ENCODE peak calls at places on chromosomes 6 and 20, in seven cellular contexts. B is mammary epithelial cell, Z is ascending aorta, S is T-helper 17 cell, Q is DND-41, U is A549, J is HAP-1. M is an unnamed sample. For H3K9me3, the result is how much of the 10 kb centered on the place peaks cover.

GRCh38 chr6:75524322-75524972 is 30.8 kb upstream of the FILIP1 start:
- DNase-seq in B (no peak), Z (no peak), S (no peak), Q (no peak), U (peak), J (peak), M (no peak)

GRCh38 chr6:45663181-45664180 is 285.7 kb upstream of the SUPT3H start:
- DNase-seq in B (no peak), Z (no peak), S (peak), Q (no peak), U (no peak), J (no peak), M (no peak)

GRCh38 chr6:168699631-168700315 is 258.8 kb downstream of the SMOC2 start:
- DNase-seq in B (no peak), Z (no peak), S (no peak), Q (no peak), U (no peak), J (no peak), M (peak)

GRCh38 chr6:136657629-136658028 is 107.4 kb upstream of the MAP7 start:
- DNase-seq in B (no peak), Z (no peak), S (no peak), Q (no peak), U (no peak), J (no peak), M (no peak)

GRCh38 chr6:132713355-132714134 is at the start of gene VNN1:
- DNase-seq in B (no peak), Z (peak), S (no peak), Q (no peak), U (no peak), J (no peak), M (no peak)

GRCh38 chr6:44072959-44073611 is 54.2 kb downstream of the MRPL14 start:
- DNase-seq in B (peak), Z (no peak), S (peak), Q (peak), U (peak), J (peak), M (peak)

GRCh38 chr6:160999508-160999907 is 7.9 kb downstream of the MAP3K4 start:
- DNase-seq in B (no peak), Z (no peak), S (no peak), Q (no peak), U (no peak), J (no peak), M (no peak)

GRCh38 chr6:150813319-150813992 is 52.0 kb upstream of the MTHFD1L start:
- DNase-seq in B (peak), Z (no peak), S (no peak), Q (no peak), U (no peak), J (no peak), M (no peak)

DNA sequence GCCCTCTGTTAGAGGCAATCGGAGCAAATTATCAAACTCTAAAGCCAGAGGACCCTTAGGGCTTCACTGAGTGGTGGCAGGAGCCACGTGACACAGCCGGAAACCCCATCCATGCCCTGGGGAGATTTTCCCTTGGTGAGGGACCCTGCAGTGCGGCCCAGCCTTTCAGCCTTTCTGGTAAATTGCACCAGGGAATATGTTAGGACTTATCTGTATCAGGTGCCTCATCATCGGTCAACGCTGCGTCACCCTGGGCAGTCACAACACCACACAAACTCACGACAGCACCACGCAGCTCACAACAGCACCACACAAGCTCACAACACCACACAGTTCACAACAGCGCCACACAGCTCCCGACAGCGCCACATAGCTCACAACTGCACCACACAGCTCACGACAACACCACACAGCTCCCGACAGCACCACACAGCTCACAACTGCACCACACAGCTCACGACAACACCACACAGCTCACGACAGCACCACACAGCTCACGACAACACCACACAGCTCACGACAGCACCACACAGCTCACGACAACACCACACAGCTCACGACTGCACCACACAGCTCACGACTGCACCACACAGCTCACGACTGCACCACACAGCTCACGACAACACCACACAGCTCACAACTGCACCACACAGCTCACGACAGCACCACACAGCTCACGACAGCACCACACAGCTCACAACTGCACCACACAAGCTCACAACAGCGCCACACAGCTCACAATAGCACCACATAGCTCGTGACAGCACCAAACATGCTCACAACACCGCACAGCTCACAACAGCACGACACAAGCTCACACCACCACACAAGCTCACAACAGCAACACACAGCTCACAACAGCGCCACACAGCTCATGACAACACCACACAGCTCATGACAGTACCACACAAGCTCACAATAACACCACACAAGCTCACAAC is 199.0 kb downstream of the DLL1 start:
- DNase-seq in B (no peak), Z (no peak), S (no peak), Q (no peak), U (no peak), J (no peak), M (no peak)
- H3K9me3 ChIP-seq in B (under half), Z (under half), S (under half), Q (under half), U (under half), J (under half), M (under half)

GRCh38 chr6:95648636-95649035 is 71.3 kb downstream of the MANEA start:
- DNase-seq in B (no peak), Z (no peak), S (no peak), Q (no peak), U (no peak), J (no peak), M (no peak)

GRCh38 chr6:95654176-95654575 is 76.8 kb downstream of the MANEA start:
- DNase-seq in B (no peak), Z (no peak), S (no peak), Q (no peak), U (no peak), J (no peak), M (no peak)

GRCh38 chr6:95649451-95649850 is 72.1 kb downstream of the MANEA start:
- DNase-seq in B (no peak), Z (no peak), S (no peak), Q (no peak), U (no peak), J (no peak), M (no peak)
- H3K9me3 ChIP-seq in B (under half), Z (under half), S (under half), Q (under half), U (under half), J (under half), M (under half)

GRCh38 chr6:18363746-18364145 is 23.4 kb upstream of the RNF144B start:
- DNase-seq in B (no peak), Z (no peak), S (no peak), Q (no peak), U (no peak), J (no peak), M (no peak)

GRCh38 chr6:18371010-18371409 is 16.1 kb upstream of the RNF144B start:
- DNase-seq in B (no peak), Z (no peak), S (no peak), Q (no peak), U (no peak), J (no peak), M (no peak)

GRCh38 chr6:18368277-18369105 is 18.7 kb upstream of the RNF144B start:
- DNase-seq in B (no peak), Z (no peak), S (no peak), Q (no peak), U (no peak), J (no peak), M (no peak)

GRCh38 chr6:18371576-18371975 is 15.6 kb upstream of the RNF144B start:
- DNase-seq in B (no peak), Z (no peak), S (no peak), Q (no peak), U (no peak), J (no peak), M (no peak)

DNA sequence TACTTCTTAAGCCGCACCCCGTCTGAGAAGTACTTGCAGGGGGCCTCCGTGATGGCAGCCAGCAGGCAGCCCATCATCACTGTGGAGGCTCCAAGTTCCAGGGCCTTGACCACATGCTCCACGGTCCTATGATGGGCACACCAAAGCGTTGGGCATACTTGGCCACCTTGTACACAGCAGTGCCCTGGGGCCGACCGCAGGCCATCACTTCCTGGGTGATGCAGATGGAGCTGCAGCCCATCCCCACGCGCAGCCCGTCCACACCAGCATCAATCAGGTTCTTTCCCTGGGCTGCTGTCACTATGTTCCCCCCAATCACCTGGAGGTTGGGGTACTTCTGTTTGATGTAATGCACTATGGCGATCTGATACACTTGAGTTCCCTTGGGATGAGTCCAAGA is 19.8 kb upstream of the RNF144B start:
- DNase-seq in B (no peak), Z (no peak), S (no peak), Q (no peak), U (no peak), J (no peak), M (no peak)
- H3K9me3 ChIP-seq in B (under half), Z (under half), S (under half), Q (under half), U (under half), J (under half), M (under half)

DNA sequence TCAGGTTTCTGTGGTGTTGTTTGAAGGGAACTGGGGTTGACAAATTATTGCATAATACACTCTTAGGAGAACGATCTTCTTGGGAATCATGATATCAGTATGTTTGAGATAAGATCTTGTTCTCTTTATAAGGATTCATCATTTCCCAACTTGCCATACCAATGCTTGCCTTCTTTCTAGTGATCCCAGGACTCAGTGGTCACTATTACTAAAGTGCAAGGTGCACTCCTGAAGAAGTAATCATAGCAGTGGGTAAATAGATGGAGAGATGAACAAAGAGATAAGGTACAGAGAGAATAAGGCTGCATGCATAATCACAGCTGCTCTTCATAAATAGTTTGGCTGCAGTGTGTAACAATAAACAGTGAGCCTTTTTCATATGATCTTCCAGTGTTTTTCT is 404.0 kb downstream of the DOK5 start:
- DNase-seq in B (no peak), Z (no peak), S (no peak), Q (no peak), U (no peak), J (no peak), M (no peak)
- H3K9me3 ChIP-seq in B (under half), Z (under half), S (under half), Q (under half), U (under half), J (under half), M (under half)

DNA sequence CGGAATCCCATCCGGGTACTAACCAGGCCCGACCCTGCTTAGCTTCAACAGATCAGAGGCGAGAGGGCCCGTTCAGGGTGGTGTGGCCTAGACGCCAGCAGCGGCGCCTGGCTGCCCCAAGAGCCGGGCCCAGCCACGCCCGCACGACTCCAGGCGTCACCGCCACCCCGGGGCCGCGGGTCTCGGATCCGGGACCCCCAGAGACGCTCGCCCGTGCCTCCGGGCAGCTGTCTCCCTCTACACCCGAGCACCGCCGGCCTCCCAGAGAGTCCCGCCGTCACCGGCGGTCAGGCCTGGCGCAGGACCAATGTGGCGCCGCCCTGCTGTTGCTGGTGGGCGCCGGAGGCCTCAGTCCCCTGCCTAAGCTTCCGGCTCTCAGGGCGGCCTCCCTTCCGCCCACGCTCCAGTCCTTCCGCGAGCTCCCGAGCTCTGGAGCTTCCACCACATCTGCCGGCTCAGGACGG is 441.2 kb upstream of the DEFB115 start:
- DNase-seq in B (no peak), Z (no peak), S (no peak), Q (no peak), U (no peak), J (no peak), M (no peak)
- H3K9me3 ChIP-seq in B (half or more), Z (under half), S (under half), Q (under half), U (under half), J (under half), M (under half)

GRCh38 chr20:51217347-51218045 is 194.6 kb upstream of the KCNG1 start:
- DNase-seq in B (no peak), Z (no peak), S (no peak), Q (no peak), U (no peak), J (no peak), M (no peak)
- H3K9me3 ChIP-seq in B (under half), Z (under half), S (under half), Q (under half), U (under half), J (under half), M (under half)

DNA sequence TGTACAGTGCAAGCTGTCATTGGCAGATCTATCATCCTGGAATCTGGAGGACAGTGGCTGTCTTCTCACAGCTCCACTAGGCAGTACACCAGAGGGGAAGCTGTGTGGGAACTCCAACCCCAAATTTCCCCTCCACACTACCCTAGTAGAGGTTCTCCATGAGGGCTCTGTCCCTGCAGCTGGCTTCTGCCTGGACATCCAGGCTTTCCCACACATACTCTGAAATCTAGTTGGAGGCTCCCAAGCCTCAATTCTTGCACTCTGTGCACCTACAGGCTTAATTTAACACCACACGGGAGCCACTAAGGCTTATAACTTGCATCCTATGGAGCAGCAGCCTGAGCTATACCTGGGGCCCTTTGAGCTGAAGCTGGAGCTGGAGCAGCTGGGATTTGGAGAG is 43.0 kb upstream of the TRIM39 start:
- DNase-seq in B (no peak), Z (no peak), S (no peak), Q (no peak), U (no peak), J (no peak), M (no peak)
- H3K9me3 ChIP-seq in B (under half), Z (half or more), S (under half), Q (half or more), U (half or more), J (under half), M (under half)

DNA sequence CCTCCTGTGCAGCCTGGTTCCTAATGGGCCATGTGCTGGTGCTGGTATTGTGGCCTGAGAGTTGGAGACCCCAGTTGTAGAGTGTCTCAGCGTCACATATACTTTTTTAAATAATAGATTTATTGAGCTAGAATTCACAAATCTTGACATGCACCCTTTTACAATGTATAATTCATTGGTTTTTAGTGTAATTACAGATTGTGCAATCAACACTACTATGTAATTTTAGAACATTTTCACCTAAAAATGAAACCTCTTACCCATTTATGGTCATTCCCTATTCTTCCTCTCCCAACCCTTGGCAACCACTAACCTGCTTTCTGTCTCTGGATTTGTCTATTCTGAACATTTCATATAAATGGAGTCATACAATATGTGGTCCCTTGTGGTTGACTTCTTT is 10.6 kb downstream of the PRIM2 start:
- DNase-seq in B (no peak), Z (no peak), S (no peak), Q (no peak), U (no peak), J (no peak), M (no peak)
- H3K9me3 ChIP-seq in B (under half), Z (under half), S (under half), Q (under half), U (under half), J (under half), M (under half)

GRCh38 chr6:27287751-27288135 is 24.3 kb downstream of the POM121L2 start:
- DNase-seq in B (no peak), Z (no peak), S (no peak), Q (no peak), U (no peak), J (no peak), M (no peak)
- H3K9me3 ChIP-seq in B (under half), Z (under half), S (under half), Q (under half), U (under half), J (under half), M (under half)